ENCODE peak calls at places on chromosomes 7 and 10, in six cellular contexts. Y is Daoy; Z is cardiac muscle cell; O is neuronal stem cell; C is activated naive CD4-positive, alpha-beta T cell treated with anti-CD3 and anti-CD28 coated beads, Interleukin-2, amount 50 U/mL, for 16 hours; P is fibroblast of lung. R is an unnamed sample.

GRCh38 chr10:133357293-133358151 is at the start of gene FUOM:
- DNase-seq in Y (peak; percentile 44), Z (peak; percentile 80), O (peak; percentile 74), C (peak; percentile 77), P (peak; percentile 35), R (no peak)

GRCh38 chr7:129778770-129779601 is 167.5 kb downstream of the NRF1 start:
- DNase-seq in Y (peak; percentile 59), Z (no peak), O (no peak), C (no peak), P (no peak), R (peak; percentile 7)

GRCh38 chr10:35416628-35417625 is 80.6 kb downstream of the CCNY start:
- DNase-seq in Y (no peak), Z (no peak), O (no peak), C (no peak), P (no peak), R (no peak)

GRCh38 chr7:33157311-33157710 is 27.9 kb downstream of the BBS9 start:
- DNase-seq in Y (no peak), Z (no peak), O (no peak), C (no peak), P (peak; percentile 71), R (peak; percentile 33)

GRCh38 chr10:70176441-70176840 is 6.1 kb upstream of the SAR1A start:
- DNase-seq in Y (no peak), Z (no peak), O (no peak), C (no peak), P (no peak), R (no peak)

GRCh38 chr7:110407706-110408105 is 683.2 kb upstream of the LRRN3 start:
- DNase-seq in Y (no peak), Z (no peak), O (no peak), C (no peak), P (peak; percentile 54), R (no peak)

GRCh38 chr7:54908760-54909438 is 109.9 kb upstream of the EGFR start:
- DNase-seq in Y (no peak), Z (no peak), O (no peak), C (no peak), P (no peak), R (no peak)

GRCh38 chr7:16015981-16016380 is 329.5 kb upstream of the MEOX2 start:
- DNase-seq in Y (no peak), Z (no peak), O (no peak), C (no peak), P (no peak), R (no peak)

GRCh38 chr7:134792968-134793367 is 13.5 kb downstream of the CALD1 start:
- DNase-seq in Y (peak; percentile 58), Z (no peak), O (no peak), C (no peak), P (no peak), R (no peak)

GRCh38 chr10:63515002-63515763 is 6.0 kb upstream of the REEP3 start:
- DNase-seq in Y (peak; percentile 25), Z (peak; percentile 12), O (no peak), C (no peak), P (peak; percentile 31), R (no peak)

GRCh38 chr10:99532687-99533495 is at the start of gene NKX2-3:
- DNase-seq in Y (peak; percentile 75), Z (peak; percentile 94), O (no peak), C (no peak), P (peak; percentile 32), R (peak; percentile 74)

GRCh38 chr7:6272481-6273323 is at the start of gene CYTH3:
- DNase-seq in Y (peak; percentile 90), Z (peak; percentile 93), O (peak; percentile 85), C (peak; percentile 75), P (peak; percentile 70), R (peak; percentile 81)

GRCh38 chr10:1120146-1120695 is 64.0 kb downstream of the WDR37 start:
- DNase-seq in Y (no peak), Z (no peak), O (no peak), C (no peak), P (no peak), R (no peak)

GRCh38 chr10:3786295-3786981 is 1.4 kb upstream of the KLF6 start:
- DNase-seq in Y (peak; percentile 54), Z (peak; percentile 45), O (no peak), C (peak; percentile 31), P (peak; percentile 62), R (no peak)

GRCh38 chr10:72831696-72832355 is 61.7 kb upstream of the OIT3 start:
- DNase-seq in Y (peak; percentile 8), Z (no peak), O (no peak), C (no peak), P (peak; percentile 31), R (no peak)

GRCh38 chr7:7176421-7177043 is 5.8 kb upstream of the C1GALT1 start:
- DNase-seq in Y (peak; percentile 88), Z (no peak), O (peak; percentile 45), C (no peak), P (peak; percentile 86), R (no peak)

GRCh38 chr10:10985361-10985760 is 32.3 kb upstream of the CELF2 start:
- DNase-seq in Y (no peak), Z (no peak), O (no peak), C (no peak), P (no peak), R (no peak)

GRCh38 chr7:3955751-3956696 is 655.0 kb downstream of the SDK1 start:
- DNase-seq in Y (peak; percentile 88), Z (no peak), O (no peak), C (no peak), P (peak; percentile 66), R (no peak)

GRCh38 chr7:117019786-117020604 is 66.7 kb downstream of the ST7 start:
- DNase-seq in Y (peak; percentile 91), Z (peak; percentile 85), O (peak; percentile 85), C (no peak), P (peak; percentile 91), R (no peak)

GRCh38 chr10:126187399-126187798 is 200.9 kb downstream of the ADAM12 start:
- DNase-seq in Y (no peak), Z (no peak), O (no peak), C (no peak), P (no peak), R (no peak)

GRCh38 chr10:11299125-11299524 is 281.5 kb downstream of the CELF2 start:
- DNase-seq in Y (no peak), Z (no peak), O (no peak), C (no peak), P (no peak), R (no peak)